ENCODE peak calls at places on chromosomes 13 and 19, in eight cellular contexts. I is MCF 10A; L is activated CD4-positive, alpha-beta T cell treated with anti-CD3 and anti-CD28 coated beads, Interleukin-2, amount 50 U/mL, for 24 hours; G is NCI-H1092 treated with DMSO at 0.1 percent for 48 hours; T is lower leg skin; Q is globus pallidus; H is heart left ventricle; N is neural progenitor cell. P is an unnamed sample.

GRCh38 chr19:33366127-33366526 is 7.4 kb upstream of the CEBPG start:
- DNase-seq in L (no peak), N (no peak), T (no peak), G (no peak), I (no peak), H (no peak), Q (no peak), P (no peak)

GRCh38 chr13:90947976-90948375 is 399.5 kb upstream of the MIR17HG start:
- DNase-seq in G (no peak), I (no peak), Q (no peak), N (no peak), T (no peak), H (no peak), L (no peak), P (no peak)

GRCh38 chr19:14361824-14362223 is 19.4 kb upstream of the ADGRE5 start:
- DNase-seq in Q (no peak), G (peak), L (no peak), I (peak), H (no peak), N (peak), T (no peak), P (no peak)

GRCh38 chr13:94112227-94112626 is 367.3 kb downstream of the DCT start:
- DNase-seq in I (peak), N (no peak), L (no peak), H (peak), G (no peak), T (peak), Q (no peak), P (peak)

GRCh38 chr13:27034678-27035111 is 136.9 kb downstream of the USP12 start:
- DNase-seq in N (peak), T (no peak), G (no peak), I (no peak), L (no peak), H (no peak), Q (peak), P (no peak)

GRCh38 chr13:85700909-85701308 is 98.3 kb downstream of the SLITRK6 start:
- DNase-seq in G (no peak), T (no peak), Q (no peak), I (no peak), N (no peak), H (no peak), L (no peak), P (no peak)

GRCh38 chr19:19217110-19217509 is 5.4 kb downstream of the NCAN start:
- DNase-seq in Q (no peak), T (no peak), L (no peak), I (peak), H (no peak), N (no peak), G (no peak), P (peak)

GRCh38 chr13:98896868-98897144 is 81.1 kb downstream of the DOCK9 start:
- DNase-seq in I (no peak), N (no peak), G (no peak), L (no peak), Q (no peak), T (no peak), H (no peak), P (peak)

GRCh38 chr13:85277753-85278152 is 521.5 kb downstream of the SLITRK6 start:
- DNase-seq in Q (no peak), G (no peak), L (no peak), T (no peak), I (no peak), H (no peak), N (no peak), P (peak)

GRCh38 chr19:40585677-40586422 is 9.2 kb downstream of the SHKBP1 start:
- DNase-seq in Q (no peak), L (no peak), I (peak), H (no peak), G (no peak), T (no peak), N (no peak), P (peak)

GRCh38 chr19:55528030-55528801 is 8.7 kb downstream of the SBK2 start:
- DNase-seq in T (no peak), N (no peak), Q (no peak), I (no peak), G (peak), L (no peak), H (no peak), P (peak)

GRCh38 chr19:38650911-38651584 is 3.6 kb downstream of the ACTN4 start:
- DNase-seq in L (no peak), T (no peak), I (peak), H (peak), G (no peak), N (no peak), Q (no peak), P (peak)

GRCh38 chr19:40907968-40908735 is 26.1 kb upstream of the CYP2A7 start:
- DNase-seq in L (peak), H (no peak), I (no peak), G (no peak), Q (no peak), T (no peak), N (peak), P (no peak)

GRCh38 chr19:49432141-49433073 is 7.2 kb downstream of the GFY start:
- DNase-seq in H (no peak), I (no peak), G (no peak), T (no peak), Q (no peak), L (no peak), N (peak), P (no peak)

GRCh38 chr13:35599385-35599784 is 122.9 kb upstream of the MAB21L1 start:
- DNase-seq in I (peak), L (no peak), Q (no peak), G (no peak), N (peak), T (no peak), H (no peak), P (peak)

GRCh38 chr13:94249512-94249911 is 230.0 kb downstream of the DCT start:
- DNase-seq in I (peak), H (no peak), Q (no peak), L (no peak), G (no peak), T (no peak), N (peak), P (peak)

GRCh38 chr13:45506811-45507210 is 42.1 kb downstream of the COG3 start:
- DNase-seq in Q (no peak), L (no peak), N (no peak), G (no peak), T (no peak), I (no peak), H (no peak), P (no peak)

GRCh38 chr19:3954107-3954506 is 16.8 kb downstream of the DAPK3 start:
- DNase-seq in H (no peak), Q (no peak), N (no peak), T (no peak), I (no peak), G (no peak), L (no peak), P (no peak)